ENCODE peak calls at places on chromosomes 6 and 20, in nine cellular contexts. P, L, O, J, A, W, F, S and V are unnamed samples.

GRCh38 chr6:41318648-41319565 is 16.5 kb upstream of the NCR2 start:
- DNase-seq in O (peak), P (peak), L (peak), F (peak), S (peak), W (peak), J (peak), A (peak), V (peak)

GRCh38 chr20:57680131-57680716 is 29.6 kb downstream of the PMEPA1 start:
- DNase-seq in A (peak), S (no peak), J (no peak), F (no peak), L (no peak), O (peak), W (no peak), P (no peak), V (peak)

GRCh38 chr6:163191704-163192537 is 222.6 kb upstream of the QKI start:
- DNase-seq in J (no peak), A (no peak), L (no peak), W (no peak), F (no peak), S (no peak), P (no peak), O (no peak), V (peak)

GRCh38 chr6:147117580-147117979 is 86.6 kb upstream of the STXBP5 start:
- DNase-seq in J (no peak), P (no peak), W (no peak), L (peak), A (no peak), S (no peak), O (no peak), F (no peak), V (no peak)

GRCh38 chr20:47032969-47033578 is 138.4 kb downstream of the EYA2 start:
- DNase-seq in S (no peak), F (no peak), W (no peak), O (no peak), A (no peak), P (no peak), J (no peak), L (no peak), V (no peak)

GRCh38 chr6:140494321-140495085 is 1120.1 kb upstream of the CITED2 start:
- DNase-seq in P (no peak), O (no peak), L (peak), A (no peak), F (no peak), S (no peak), W (no peak), J (peak), V (no peak)

GRCh38 chr20:8663424-8663823 is 405.5 kb upstream of the PLCB4 start:
- DNase-seq in F (no peak), L (no peak), P (no peak), W (no peak), J (no peak), O (no peak), S (no peak), A (no peak), V (no peak)

GRCh38 chr6:31466466-31466865 is 31.5 kb upstream of the MICB start:
- DNase-seq in J (no peak), S (no peak), F (no peak), L (no peak), O (no peak), W (no peak), P (no peak), A (no peak), V (no peak)

GRCh38 chr6:158416841-158417759 is 104.8 kb downstream of the TULP4 start:
- DNase-seq in L (peak), J (no peak), W (no peak), O (no peak), P (no peak), S (no peak), F (no peak), A (no peak), V (no peak)

GRCh38 chr6:109491207-109491938 is 8.4 kb upstream of the ZBTB24 start:
- DNase-seq in W (no peak), J (no peak), S (no peak), F (no peak), L (peak), P (no peak), O (no peak), A (peak), V (peak)

GRCh38 chr20:23702021-23702420 is 13.2 kb upstream of the CST4 start:
- DNase-seq in L (no peak), S (no peak), F (no peak), O (no peak), A (peak), J (no peak), W (no peak), P (no peak), V (no peak)

GRCh38 chr20:32528291-32528891 is 56.7 kb downstream of the NOL4L start:
- DNase-seq in W (peak), O (no peak), A (no peak), L (no peak), J (no peak), P (no peak), S (no peak), F (no peak), V (peak)

GRCh38 chr20:58023346-58023745 is 205.1 kb downstream of the ANKRD60 start:
- DNase-seq in S (no peak), O (no peak), W (no peak), L (no peak), F (no peak), A (no peak), J (no peak), P (no peak), V (no peak)

GRCh38 chr6:46217671-46218131 is 46.9 kb upstream of the ENPP5 start:
- DNase-seq in W (no peak), O (peak), F (peak), S (no peak), A (no peak), J (no peak), L (peak), P (no peak), V (no peak)

GRCh38 chr6:1136415-1136774 is 175.5 kb upstream of the FOXQ1 start:
- DNase-seq in S (no peak), A (peak), J (no peak), W (no peak), O (no peak), F (no peak), L (peak), P (no peak), V (no peak)

GRCh38 chr6:139510040-139510815 is 135.8 kb upstream of the CITED2 start:
- DNase-seq in J (no peak), F (no peak), W (no peak), P (no peak), A (no peak), L (no peak), O (no peak), S (no peak), V (peak)

GRCh38 chr6:31578461-31579118 is 3.2 kb downstream of the TNF start:
- DNase-seq in W (no peak), S (no peak), F (no peak), J (no peak), A (peak), O (no peak), L (no peak), P (no peak), V (no peak)

GRCh38 chr20:24777746-24778145 is 171.3 kb upstream of the CST7 start:
- DNase-seq in O (no peak), L (peak), J (no peak), W (no peak), P (no peak), F (no peak), S (no peak), A (no peak), V (peak)

GRCh38 chr6:87794922-87795885 is 93.2 kb upstream of the AKIRIN2 start:
- DNase-seq in S (no peak), O (no peak), A (no peak), P (no peak), J (no peak), F (no peak), L (no peak), W (no peak), V (no peak)

GRCh38 chr6:77456531-77457248 is 6.6 kb downstream of the HTR1B start:
- DNase-seq in O (no peak), A (peak), W (no peak), S (no peak), P (peak), J (peak), L (peak), F (no peak), V (no peak)

GRCh38 chr6:22057962-22058361 is 238.9 kb downstream of the PRL start:
- DNase-seq in S (no peak), P (no peak), O (no peak), L (peak), F (no peak), W (no peak), J (no peak), A (no peak), V (no peak)

GRCh38 chr6:21742238-21742660 is 148.7 kb downstream of the SOX4 start:
- DNase-seq in S (no peak), O (no peak), L (peak), P (peak), F (no peak), J (no peak), A (peak), W (no peak), V (peak)

GRCh38 chr20:41480054-41480770 is 113.6 kb upstream of the EMILIN3 start:
- DNase-seq in P (no peak), L (no peak), S (no peak), F (no peak), W (no peak), J (no peak), A (no peak), O (no peak), V (no peak)

GRCh38 chr20:62611794-62612193 is 30.5 kb upstream of the SLCO4A1 start:
- DNase-seq in W (no peak), A (no peak), J (no peak), O (no peak), F (no peak), S (no peak), L (no peak), P (no peak), V (no peak)